ENCODE peak calls at places on chromosomes 4 and X, in nine cellular contexts. L is activated T-cell treated with anti-CD3 and anti-CD28 coated beads, Interleukin-2, amount 50 U/mL, for 72 hours; V is glutamatergic neuron; P is WTC11; U is HEK293T; O is SJSA1; C is stimulated activated CD4-positive, alpha-beta T cell treated with anti-CD3 and anti-CD28 coated beads, TNF-alpha, amount 100 ng/mL, for 48 hours; F is NCI-H2029 treated with DMSO at 0.1 percent for 48 hours; M is stimulated activated naive B cell treated with anti-CD40 and anti-IgM and Interleukin-4, amounts not matched to agents 10 μg/mL and 1 μg/mL and 100 μg/mL, for 72 hours. B is an unnamed sample.

GRCh38 chr4:8682296-8682695 is 89.7 kb downstream of the CPZ start:
- DNase-seq in U (no peak), P (no peak), C (no peak), M (no peak), F (no peak), L (no peak), O (no peak), V (no peak), B (no peak)

GRCh38 chr4:48033825-48034413 is 17.3 kb downstream of the NIPAL1 start:
- DNase-seq in F (no peak), C (peak), O (peak), V (no peak), U (peak), L (peak), M (peak), P (peak), B (no peak)

GRCh38 chrX:12567857-12568256 is 223.4 kb upstream of the PRPS2 start:
- DNase-seq in C (no peak), P (no peak), V (no peak), L (no peak), F (no peak), M (no peak), U (peak), O (no peak), B (no peak)

GRCh38 chrX:71941771-71942170 is 31.1 kb downstream of the NHSL2 start:
- DNase-seq in M (no peak), V (no peak), L (no peak), P (no peak), O (no peak), C (no peak), F (no peak), U (no peak), B (no peak)

GRCh38 chr4:122827899-122828601 is 1.4 kb downstream of the FGF2 start:
- DNase-seq in U (peak), M (peak), F (no peak), P (peak), V (no peak), C (no peak), O (no peak), L (peak), B (no peak)

GRCh38 chr4:3741217-3742011 is 24.8 kb upstream of the ADRA2C start:
- DNase-seq in L (no peak), F (no peak), P (no peak), V (no peak), C (no peak), O (no peak), U (no peak), M (no peak), B (no peak)

GRCh38 chrX:153554519-153555167 is 37.2 kb downstream of the ATP2B3 start:
- DNase-seq in P (peak), V (peak), O (no peak), F (peak), L (peak), C (peak), U (peak), M (peak), B (peak)

GRCh38 chr4:1049591-1049905 is 38.1 kb downstream of the FGFRL1 start:
- DNase-seq in O (no peak), U (no peak), M (no peak), F (no peak), L (no peak), V (no peak), P (no peak), C (no peak), B (no peak)

GRCh38 chr4:153490985-153491483 is 24.9 kb downstream of the TMEM131L start:
- DNase-seq in O (no peak), C (no peak), F (no peak), M (no peak), U (no peak), V (no peak), L (no peak), P (no peak), B (no peak)

GRCh38 chr4:123588631-123589223 is 192.1 kb downstream of the SPRY1 start:
- DNase-seq in P (no peak), M (peak), V (no peak), O (peak), U (peak), C (no peak), F (no peak), L (no peak), B (no peak)

GRCh38 chrX:65451663-65452062 is 82.9 kb downstream of the LAS1L start:
- DNase-seq in C (peak), U (peak), P (no peak), O (no peak), M (peak), V (no peak), F (no peak), L (peak), B (no peak)

GRCh38 chr4:146582864-146583263 is 55.8 kb upstream of the POU4F2 start:
- DNase-seq in M (no peak), P (no peak), O (no peak), L (no peak), U (no peak), F (no peak), C (no peak), V (no peak), B (no peak)

GRCh38 chrX:154719132-154719675 is 31.7 kb downstream of the GAB3 start:
- DNase-seq in V (no peak), P (no peak), M (no peak), F (no peak), C (no peak), L (peak), O (no peak), U (no peak), B (no peak)

GRCh38 chrX:112800901-112801775 is 39.5 kb downstream of the AMOT start:
- DNase-seq in P (no peak), M (no peak), C (no peak), O (no peak), F (no peak), V (no peak), U (no peak), L (no peak), B (no peak)

GRCh38 chrX:151703487-151703886 is 8.2 kb downstream of the PRRG3 start:
- DNase-seq in O (no peak), U (no peak), F (no peak), M (no peak), V (no peak), C (no peak), L (no peak), P (no peak), B (no peak)

GRCh38 chr4:60948008-60948407 is 252.1 kb upstream of the ADGRL3 start:
- DNase-seq in U (no peak), F (no peak), P (no peak), M (no peak), L (no peak), O (no peak), V (no peak), C (no peak), B (no peak)

GRCh38 chr4:87977521-87978278 is 2.2 kb downstream of the SPP1 start:
- DNase-seq in C (no peak), M (no peak), L (no peak), V (no peak), O (no peak), P (no peak), U (no peak), F (no peak), B (no peak)

GRCh38 chr4:109708435-109708834 is 5.2 kb upstream of the CASP6 start:
- DNase-seq in F (no peak), L (no peak), C (no peak), P (no peak), V (no peak), M (no peak), U (no peak), O (no peak), B (no peak)

GRCh38 chr4:90419124-90419711 is 292.0 kb downstream of the CCSER1 start:
- DNase-seq in M (no peak), L (no peak), F (peak), C (no peak), V (no peak), O (no peak), U (peak), P (no peak), B (no peak)

GRCh38 chrX:16185725-16186136 is 18.4 kb downstream of the MAGEB17 start:
- DNase-seq in F (no peak), O (peak), M (no peak), V (no peak), P (no peak), U (no peak), C (no peak), L (no peak), B (no peak)